ENCODE peak calls at places on chromosomes 11 and 22, in four cellular contexts. Z is keratinocyte, H is astrocyte of the spinal cord, A is foreskin fibroblast. T is an unnamed sample.
A peak's percentile ranks its signal among the peaks of the same experiment; 100 is the strongest.

GRCh38 chr11:29343465-29344333 is 673.1 kb downstream of the KCNA4 start:
- DNase-seq in Z (no peak), H (peak; percentile 36), A (peak; percentile 43), T (peak; percentile 55)

GRCh38 chr22:36409911-36410756 is 22.4 kb upstream of the MYH9 start:
- DNase-seq in Z (peak; percentile 90), H (peak; percentile 72), A (peak; percentile 50), T (no peak)

GRCh38 chr11:79419120-79419519 is 21.7 kb downstream of the TENM4 start:
- DNase-seq in Z (peak; percentile 93), H (peak; percentile 82), A (peak; percentile 88), T (peak; percentile 52)

GRCh38 chr11:61401558-61401957 is 9.2 kb downstream of the TMEM216 start:
- DNase-seq in Z (no peak), H (no peak), A (no peak), T (no peak)

GRCh38 chr11:58394195-58394594 is 12.5 kb downstream of the OR5B3 start:
- DNase-seq in Z (peak; percentile 54), H (peak; percentile 50), A (peak; percentile 72), T (peak; percentile 85)

GRCh38 chr22:46351131-46351735 is 15.7 kb downstream of the TRMU start:
- DNase-seq in Z (no peak), H (no peak), A (no peak), T (no peak)

GRCh38 chr11:77789731-77790476 is 30.6 kb downstream of the RSF1 start:
- DNase-seq in Z (no peak), H (no peak), A (no peak), T (no peak)

GRCh38 chr11:71420455-71421241 is 27.5 kb downstream of the DHCR7 start:
- DNase-seq in Z (no peak), H (peak; percentile 41), A (peak; percentile 66), T (peak; percentile 63)

GRCh38 chr11:11411401-11411985 is 58.4 kb upstream of the CSNK2A3 start:
- DNase-seq in Z (no peak), H (no peak), A (no peak), T (no peak)

GRCh38 chr11:35619030-35619753 is 932 bp downstream of the FJX1 start:
- DNase-seq in Z (no peak), H (peak; percentile 64), A (peak; percentile 75), T (no peak)

GRCh38 chr22:45310331-45311032 is 748 bp downstream of the FAM118A start:
- DNase-seq in Z (no peak), H (no peak), A (no peak), T (no peak)

GRCh38 chr11:104772806-104773241 is 125.4 kb downstream of the CASP12 start:
- DNase-seq in Z (peak; percentile 76), H (peak; percentile 84), A (peak; percentile 96), T (peak; percentile 75)

GRCh38 chr11:47797633-47798032 is 30.5 kb upstream of the FNBP4 start:
- DNase-seq in Z (peak; percentile 2), H (peak; percentile 86), A (peak; percentile 47), T (peak; percentile 19)

GRCh38 chr22:45007247-45007945 is 2.4 kb downstream of the PHF21B start:
- DNase-seq in Z (no peak), H (peak; percentile 24), A (peak; percentile 54), T (no peak)

GRCh38 chr11:36487619-36488018 is 22.5 kb downstream of the TRAF6 start:
- DNase-seq in Z (no peak), H (no peak), A (peak; percentile 16), T (no peak)

GRCh38 chr11:96024666-96025065 is 100.8 kb upstream of the MTMR2 start:
- DNase-seq in Z (no peak), H (no peak), A (no peak), T (no peak)

GRCh38 chr22:42984397-42984796 is 30.6 kb downstream of the PACSIN2 start:
- DNase-seq in Z (no peak), H (no peak), A (no peak), T (no peak)

GRCh38 chr11:34218067-34218466 is 112.6 kb downstream of the NAT10 start:
- DNase-seq in Z (no peak), H (no peak), A (no peak), T (no peak)

GRCh38 chr22:41330169-41330568 is 28.8 kb downstream of the ZC3H7B start:
- DNase-seq in Z (no peak), H (no peak), A (no peak), T (no peak)

GRCh38 chr22:32130464-32130863 is 28.6 kb downstream of the C22orf42 start:
- DNase-seq in Z (no peak), H (no peak), A (peak; percentile 6), T (no peak)

GRCh38 chr11:17571431-17572358 is 24.6 kb downstream of the OTOG start:
- DNase-seq in Z (no peak), H (no peak), A (no peak), T (no peak)

GRCh38 chr11:8833568-8834275 is 77.3 kb upstream of the AKIP1 start:
- DNase-seq in Z (no peak), H (peak; percentile 62), A (peak; percentile 62), T (no peak)

GRCh38 chr22:19764050-19764593 is 3.5 kb downstream of the TBX1 start:
- DNase-seq in Z (no peak), H (no peak), A (no peak), T (no peak)

GRCh38 chr11:8080674-8081590 is at the start of gene TUB:
- DNase-seq in Z (no peak), H (no peak), A (peak; percentile 64), T (no peak)

GRCh38 chr11:30196400-30197206 is 34.2 kb upstream of the FSHB start:
- DNase-seq in Z (no peak), H (peak; percentile 45), A (peak; percentile 9), T (peak; percentile 44)

GRCh38 chr22:42069801-42070516 is 653 bp downstream of the NAGA start:
- DNase-seq in Z (no peak), H (peak; percentile 7), A (no peak), T (no peak)

GRCh38 chr22:33073989-33074391 is 15.8 kb upstream of the SYN3 start:
- DNase-seq in Z (peak; percentile 52), H (no peak), A (no peak), T (peak; percentile 1)

GRCh38 chr11:71300187-71300586 is 47.8 kb upstream of the SHANK2 start:
- DNase-seq in Z (no peak), H (peak; percentile 53), A (peak; percentile 23), T (no peak)

GRCh38 chr11:1303973-1304372 is 5.5 kb downstream of the TOLLIP start:
- DNase-seq in Z (no peak), H (no peak), A (no peak), T (peak; percentile 37)

GRCh38 chr11:125959931-125960330 is 14.1 kb downstream of the VSIG10L2 start:
- DNase-seq in Z (no peak), H (no peak), A (no peak), T (no peak)

GRCh38 chr11:1623716-1624115 is 1.8 kb upstream of the KRTAP5-4 start:
- DNase-seq in Z (no peak), H (no peak), A (no peak), T (no peak)

GRCh38 chr11:3103076-3103475 is 45.9 kb upstream of the CARS1 start:
- DNase-seq in Z (no peak), H (no peak), A (no peak), T (no peak)

GRCh38 chr11:125348704-125349635 is 147.1 kb downstream of the FEZ1 start:
- DNase-seq in Z (no peak), H (peak; percentile 32), A (peak; percentile 68), T (peak; percentile 54)

GRCh38 chr22:46300491-46300890 is 3.8 kb downstream of the GTSE1 start:
- DNase-seq in Z (no peak), H (no peak), A (no peak), T (no peak)

GRCh38 chr11:83724704-83725114 is 438.5 kb upstream of the CCDC90B start:
- DNase-seq in Z (no peak), H (no peak), A (peak; percentile 5), T (peak; percentile 28)

GRCh38 chr11:70725786-70726185 is 327.5 kb downstream of the CTTN start:
- DNase-seq in Z (no peak), H (no peak), A (no peak), T (no peak)

GRCh38 chr11:35235944-35236666 is 97.1 kb downstream of the CD44 start:
- DNase-seq in Z (no peak), H (peak; percentile 79), A (no peak), T (peak; percentile 25)

GRCh38 chr22:46830841-46831240 is 68.4 kb downstream of the TBC1D22A start:
- DNase-seq in Z (no peak), H (no peak), A (peak; percentile 28), T (no peak)

GRCh38 chr11:121613724-121614123 is 161.0 kb upstream of the SORL1-AS1 start:
- DNase-seq in Z (no peak), H (no peak), A (peak; percentile 66), T (peak; percentile 34)

GRCh38 chr11:121614661-121615240 is 162.0 kb upstream of the SORL1-AS1 start:
- DNase-seq in Z (no peak), H (no peak), A (no peak), T (no peak)

GRCh38 chr11:121610706-121611105 is 157.9 kb upstream of the SORL1-AS1 start:
- DNase-seq in Z (no peak), H (no peak), A (no peak), T (no peak)

GRCh38 chr11:121611242-121611641 is 158.5 kb upstream of the SORL1-AS1 start:
- DNase-seq in Z (no peak), H (no peak), A (no peak), T (no peak)

GRCh38 chr11:121615506-121615905 is 162.7 kb upstream of the SORL1-AS1 start:
- DNase-seq in Z (no peak), H (peak; percentile 35), A (peak; percentile 58), T (peak; percentile 39)
- H3K4me3 ChIP-seq in Z (no peak overlapping the region), H (no peak overlapping the region), A (no peak overlapping the region), T (no peak overlapping the region)

GRCh38 chr22:38901111-38901641 is 29.2 kb upstream of the CBX6 start:
- DNase-seq in Z (no peak), H (no peak), A (no peak), T (no peak)
- H3K4me3 ChIP-seq in Z (no peak overlapping the region), H (no peak overlapping the region), A (no peak overlapping the region), T (no peak overlapping the region)

DNA sequence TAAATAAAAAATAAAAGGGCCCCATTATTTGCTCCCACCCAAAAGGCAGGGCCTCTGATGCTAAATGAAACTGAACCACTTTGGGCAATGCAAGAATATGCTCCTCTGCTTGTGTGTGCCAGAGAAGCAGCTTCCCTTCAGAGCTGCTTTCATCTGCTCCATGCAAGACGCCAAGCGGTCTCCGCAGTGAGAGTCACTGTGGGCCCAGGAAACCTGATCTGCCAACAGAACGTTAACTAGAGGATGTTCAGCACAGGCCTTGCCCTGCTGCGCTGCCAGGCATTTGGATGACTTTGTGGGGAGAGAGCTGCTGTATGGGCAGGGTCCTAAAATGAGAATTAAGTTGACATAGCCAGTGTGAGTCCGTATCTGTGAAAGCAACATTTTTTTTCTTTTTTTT is 43.7 kb upstream of the APOA1 start:
- DNase-seq in Z (no peak), H (no peak), A (peak; percentile 78), T (no peak)
- H3K4me3 ChIP-seq in Z (no peak overlapping the region), H (no peak overlapping the region), A (no peak overlapping the region), T (no peak overlapping the region)

DNA sequence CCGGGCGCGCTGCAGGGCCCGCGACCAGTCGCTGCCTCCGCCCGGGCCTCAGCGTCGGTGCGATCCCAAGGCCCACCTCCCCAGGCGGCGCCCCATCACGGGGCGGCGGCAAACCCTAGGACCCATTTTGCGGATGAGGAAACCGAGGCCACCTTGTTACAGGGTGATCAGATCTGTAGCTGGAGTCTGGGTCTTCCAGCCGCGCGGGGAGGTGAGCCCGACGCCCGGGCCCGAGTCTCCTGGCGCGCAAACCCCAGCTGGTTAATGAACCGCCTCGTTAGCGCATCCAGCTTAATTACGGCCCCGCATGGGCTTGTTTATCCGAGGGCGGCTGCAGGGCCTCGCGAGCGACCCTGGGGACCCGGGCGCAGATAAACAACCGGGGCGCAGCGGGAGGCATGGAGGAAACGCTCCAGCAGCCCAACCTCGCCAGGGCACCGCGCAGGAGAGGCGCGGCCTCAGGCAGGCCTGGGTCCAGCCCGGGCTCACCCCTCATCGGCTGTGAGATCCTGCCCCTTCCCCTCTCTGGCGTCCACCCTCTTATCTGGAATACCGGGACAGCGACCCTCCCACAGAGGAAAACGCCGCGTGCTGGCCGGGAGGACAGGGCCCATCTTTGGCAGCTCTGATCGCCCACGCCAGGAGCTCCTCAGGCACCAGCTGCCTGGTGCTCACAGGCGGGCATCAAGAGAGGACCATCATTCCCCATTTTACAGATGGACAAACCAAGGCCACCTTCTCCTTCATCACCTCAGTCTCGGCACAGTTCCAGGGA is 14.7 kb downstream of the OTUB1 start:
- DNase-seq in Z (no peak), H (no peak), A (no peak), T (no peak)
- H3K4me3 ChIP-seq in Z (no peak overlapping the region), H (no peak overlapping the region), A (peak overlapping the region; percentile 36), T (peak overlapping the region; percentile 42)